ENCODE peak calls at places on chromosomes 4 and X, in six cellular contexts. O is GM10248; W is NCI-H345; X is stimulated activated CD8-positive, alpha-beta memory T cell treated with anti-CD3 and anti-CD28 coated beads, Interleukin-2, amount 100 ng/mL, for 48 hours; I is amniotic epithelial cell; H is Calu3. D is an unnamed sample.

GRCh38 chr4:11471613-11472012 is 42.9 kb upstream of the HS3ST1 start:
- DNase-seq in O (peak; percentile 10), W (no peak), X (peak; percentile 6), I (no peak), H (peak; percentile 27), D (no peak)

GRCh38 chrX:47380268-47380667 is 9.9 kb downstream of the ZNF157 start:
- DNase-seq in O (no peak), W (no peak), X (peak; percentile 33), I (no peak), H (no peak), D (no peak)

GRCh38 chrX:24259544-24260240 is 54.2 kb downstream of the SUPT20HL2 start:
- DNase-seq in O (peak; percentile 51), W (peak; percentile 40), X (no peak), I (peak; percentile 75), H (peak; percentile 43), D (peak; percentile 34)

GRCh38 chr4:174654634-174655033 is 132.3 kb upstream of the HPGD start:
- DNase-seq in O (no peak), W (no peak), X (no peak), I (no peak), H (no peak), D (no peak)

GRCh38 chrX:13647709-13648212 is 5.2 kb upstream of the TCEANC start:
- DNase-seq in O (no peak), W (peak; percentile 82), X (peak; percentile 39), I (peak; percentile 77), H (peak; percentile 61), D (peak; percentile 34)

GRCh38 chrX:8673211-8673610 is 58.7 kb downstream of the ANOS1 start:
- DNase-seq in O (no peak), W (no peak), X (no peak), I (peak; percentile 13), H (no peak), D (no peak)

GRCh38 chrX:17597836-17598434 is 139.4 kb upstream of the SCML1 start:
- DNase-seq in O (no peak), W (peak; percentile 44), X (no peak), I (no peak), H (peak; percentile 48), D (peak; percentile 77)

GRCh38 chrX:150704030-150704613 is 10.9 kb downstream of the MTMR1 start:
- DNase-seq in O (no peak), W (no peak), X (peak; percentile 6), I (peak; percentile 88), H (peak; percentile 45), D (no peak)

GRCh38 chrX:50680990-50681389 is 133.0 kb downstream of the SHROOM4 start:
- DNase-seq in O (no peak), W (no peak), X (no peak), I (no peak), H (peak; percentile 5), D (peak; percentile 28)

GRCh38 chr4:18366762-18367358 is 345.3 kb upstream of the LCORL start:
- DNase-seq in O (no peak), W (peak; percentile 18), X (no peak), I (peak; percentile 27), H (no peak), D (peak; percentile 46)

GRCh38 chrX:129877401-129877800 is 28.6 kb upstream of the UTP14A start:
- DNase-seq in O (no peak), W (no peak), X (no peak), I (no peak), H (no peak), D (no peak)

GRCh38 chr4:175422331-175422730 is 389.7 kb downstream of the GPM6A start:
- DNase-seq in O (no peak), W (no peak), X (no peak), I (no peak), H (no peak), D (no peak)

GRCh38 chrX:110021180-110022022 is 18.5 kb downstream of the TMEM164 start:
- DNase-seq in O (no peak), W (no peak), X (no peak), I (peak; percentile 66), H (no peak), D (no peak)

GRCh38 chr4:98688416-98689290 is 30.2 kb upstream of the TSPAN5 start:
- DNase-seq in O (no peak), W (no peak), X (no peak), I (peak; percentile 69), H (no peak), D (no peak)

GRCh38 chrX:30513284-30513683 is 64.3 kb downstream of the TASL start:
- DNase-seq in O (no peak), W (no peak), X (no peak), I (no peak), H (no peak), D (peak; percentile 3)

GRCh38 chr4:119053245-119053644 is 82.4 kb upstream of the MYOZ2 start:
- DNase-seq in O (no peak), W (no peak), X (no peak), I (no peak), H (no peak), D (no peak)

GRCh38 chr4:53281438-53281837 is 84.4 kb downstream of the SCFD2 start:
- DNase-seq in O (no peak), W (no peak), X (no peak), I (peak; percentile 1), H (no peak), D (no peak)

GRCh38 chr4:152211936-152212675 is 323.8 kb downstream of the FBXW7 start:
- DNase-seq in O (no peak), W (no peak), X (no peak), I (no peak), H (no peak), D (no peak)

GRCh38 chrX:2921193-2921592 is 7.9 kb downstream of the ARSD start:
- DNase-seq in O (no peak), W (no peak), X (no peak), I (no peak), H (no peak), D (no peak)

GRCh38 chr4:189664693-189665250 is 275.9 kb upstream of the FRG1 start:
- DNase-seq in O (no peak), W (no peak), X (no peak), I (no peak), H (no peak), D (no peak)

GRCh38 chrX:50726296-50726695 is 87.7 kb downstream of the SHROOM4 start:
- DNase-seq in O (no peak), W (no peak), X (no peak), I (no peak), H (no peak), D (no peak)

GRCh38 chr4:141028024-141028529 is 105.2 kb downstream of the RNF150 start:
- DNase-seq in O (no peak), W (peak; percentile 67), X (no peak), I (peak; percentile 15), H (no peak), D (peak; percentile 84)

GRCh38 chr4:105060628-105061027 is 86.0 kb upstream of the TET2 start:
- DNase-seq in O (peak; percentile 66), W (no peak), X (no peak), I (peak; percentile 5), H (no peak), D (no peak)

GRCh38 chr4:180665994-180666818 is 1577.0 kb upstream of the TENM3 start:
- DNase-seq in O (peak; percentile 48), W (no peak), X (no peak), I (peak; percentile 29), H (peak; percentile 56), D (peak; percentile 76)

GRCh38 chr4:138113819-138114415 is 128.2 kb downstream of the SLC7A11 start:
- DNase-seq in O (no peak), W (peak; percentile 2), X (no peak), I (peak; percentile 78), H (no peak), D (no peak)

GRCh38 chrX:17242470-17242869 is 132.5 kb upstream of the NHS start:
- DNase-seq in O (peak; percentile 33), W (peak; percentile 70), X (peak; percentile 0), I (peak; percentile 3), H (peak; percentile 62), D (peak; percentile 67)

GRCh38 chr4:73508651-73509050 is 27.1 kb downstream of the AFM start:
- DNase-seq in O (no peak), W (no peak), X (no peak), I (no peak), H (no peak), D (no peak)

GRCh38 chr4:175253184-175253902 is 335.2 kb downstream of the ADAM29 start:
- DNase-seq in O (peak; percentile 7), W (no peak), X (no peak), I (peak; percentile 3), H (no peak), D (peak; percentile 3)

GRCh38 chrX:8773117-8773516 is 28.1 kb downstream of the FAM9A start:
- DNase-seq in O (no peak), W (no peak), X (no peak), I (no peak), H (no peak), D (no peak)

D was measured in NCI-H1092 treated with DMSO at 0.1 percent for 48 hours.